ENCODE peak calls at places on chromosome 14, in five cellular contexts. C, F, X, N and M are unnamed samples. For H3K27me3, the result is how much of the 10 kb centered on the place peaks cover.

GRCh38 chr14:31977001-31977556 is 100.0 kb upstream of the ARHGAP5 start:
- DNase-seq in C (no peak), F (no peak), X (no peak), N (no peak), M (no peak)

GRCh38 chr14:56598519-56598918 is 18.9 kb downstream of the TMEM260 start:
- DNase-seq in C (no peak), F (no peak), X (no peak), N (no peak), M (no peak)

GRCh38 chr14:54451178-54451601 is 10.0 kb upstream of the CNIH1 start:
- DNase-seq in C (no peak), F (no peak), X (no peak), N (no peak), M (no peak)

GRCh38 chr14:29039171-29039570 is 272.6 kb downstream of the FOXG1 start:
- DNase-seq in C (no peak), F (peak), X (no peak), N (no peak), M (no peak)

GRCh38 chr14:68032154-68032553 is 212.6 kb downstream of the RAD51B start:
- DNase-seq in C (no peak), F (no peak), X (no peak), N (no peak), M (no peak)

GRCh38 chr14:59215353-59215752 is 26.9 kb downstream of the DAAM1 start:
- DNase-seq in C (peak), F (peak), X (peak), N (peak), M (no peak)

GRCh38 chr14:93073366-93073722 is 42.4 kb downstream of the ITPK1 start:
- DNase-seq in C (no peak), F (no peak), X (no peak), N (no peak), M (no peak)

GRCh38 chr14:94005324-94005723 is 8.2 kb downstream of the CCDC197 start:
- DNase-seq in C (no peak), F (no peak), X (no peak), N (no peak), M (no peak)

GRCh38 chr14:79947440-79947839 is 263.9 kb downstream of the DIO2 start:
- DNase-seq in C (no peak), F (no peak), X (no peak), N (no peak), M (no peak)

GRCh38 chr14:105313381-105314286 is 914 bp upstream of the PACS2 start:
- DNase-seq in C (peak), F (no peak), X (peak), N (peak), M (no peak)

GRCh38 chr14:50001999-50002925 is 109.4 kb downstream of the ARF6 start:
- DNase-seq in C (no peak), F (no peak), X (no peak), N (peak), M (no peak)

GRCh38 chr14:95256011-95256775 is 63.5 kb downstream of the CLMN start:
- DNase-seq in C (no peak), F (no peak), X (no peak), N (no peak), M (no peak)

GRCh38 chr14:76968621-76969063 is 59.9 kb downstream of the IRF2BPL start:
- DNase-seq in C (no peak), F (no peak), X (no peak), N (peak), M (no peak)

GRCh38 chr14:69797573-69798338 is 715 bp upstream of the SLC10A1 start:
- DNase-seq in C (no peak), F (no peak), X (no peak), N (peak), M (no peak)

GRCh38 chr14:87161502-87161901 is 831.5 kb downstream of the GALC start:
- DNase-seq in C (no peak), F (no peak), X (no peak), N (no peak), M (no peak)

GRCh38 chr14:105843444-105844046 is 317.2 kb downstream of the TMEM121 start:
- DNase-seq in C (peak), F (no peak), X (no peak), N (no peak), M (no peak)

GRCh38 chr14:65168840-65169239 is 66.5 kb upstream of the MAX start:
- DNase-seq in C (no peak), F (no peak), X (no peak), N (no peak), M (no peak)
- H3K27ac ChIP-seq in C (peak), F (no peak), X (no peak), N (peak), M (no peak)

GRCh38 chr14:100616854-100617714 is 29.9 kb upstream of the BEGAIN start:
- DNase-seq in C (no peak), F (no peak), X (no peak), N (no peak), M (no peak)

GRCh38 chr14:100611811-100612480 is 24.7 kb upstream of the BEGAIN start:
- DNase-seq in C (peak), F (no peak), X (no peak), N (no peak), M (no peak)

GRCh38 chr14:100615736-100616695 is 28.8 kb upstream of the BEGAIN start:
- DNase-seq in C (peak), F (no peak), X (no peak), N (no peak), M (no peak)

GRCh38 chr14:100612879-100613455 is 25.8 kb upstream of the BEGAIN start:
- DNase-seq in C (no peak), F (no peak), X (no peak), N (no peak), M (no peak)

GRCh38 chr14:100614803-100615202 is 27.6 kb upstream of the BEGAIN start:
- DNase-seq in C (no peak), F (no peak), X (no peak), N (no peak), M (no peak)
- H3K27me3 ChIP-seq in C (under half), F (under half), X (under half), N (under half), M (under half)

GRCh38 chr14:91142214-91142668 is 28.4 kb downstream of the DGLUCY start:
- DNase-seq in C (no peak), F (no peak), X (no peak), N (no peak), M (no peak)

GRCh38 chr14:91138511-91139359 is 24.9 kb downstream of the DGLUCY start:
- DNase-seq in C (no peak), F (no peak), X (no peak), N (no peak), M (peak)

GRCh38 chr14:91143862-91144261 is 30.0 kb downstream of the DGLUCY start:
- DNase-seq in C (no peak), F (no peak), X (no peak), N (peak), M (no peak)

GRCh38 chr14:91139776-91140175 is 25.9 kb downstream of the DGLUCY start:
- DNase-seq in C (no peak), F (no peak), X (no peak), N (no peak), M (no peak)

DNA sequence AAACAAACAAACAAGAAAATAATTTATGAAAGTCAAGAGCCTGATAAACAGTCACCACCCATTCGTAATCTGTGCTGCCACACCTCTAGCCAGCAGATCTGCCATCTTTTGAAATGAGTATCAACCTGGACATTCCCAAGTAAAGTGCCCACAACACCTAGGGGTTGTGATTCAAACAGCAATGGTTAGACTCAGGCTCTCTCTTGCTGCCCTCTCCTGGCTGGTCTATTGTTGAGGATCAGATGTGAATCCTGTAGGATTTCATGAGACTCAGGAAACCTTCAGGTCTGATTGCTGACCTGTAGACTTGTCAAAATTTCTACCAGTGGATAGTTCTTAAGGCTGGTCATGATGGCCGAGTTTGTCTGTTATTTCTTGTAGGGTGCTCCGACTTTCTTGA is 26.8 kb downstream of the DGLUCY start:
- DNase-seq in C (no peak), F (peak), X (no peak), N (peak), M (peak)
- TF ChIP-seq CTCF in C (peak), F (peak), X (peak), N (peak), M (peak)

DNA sequence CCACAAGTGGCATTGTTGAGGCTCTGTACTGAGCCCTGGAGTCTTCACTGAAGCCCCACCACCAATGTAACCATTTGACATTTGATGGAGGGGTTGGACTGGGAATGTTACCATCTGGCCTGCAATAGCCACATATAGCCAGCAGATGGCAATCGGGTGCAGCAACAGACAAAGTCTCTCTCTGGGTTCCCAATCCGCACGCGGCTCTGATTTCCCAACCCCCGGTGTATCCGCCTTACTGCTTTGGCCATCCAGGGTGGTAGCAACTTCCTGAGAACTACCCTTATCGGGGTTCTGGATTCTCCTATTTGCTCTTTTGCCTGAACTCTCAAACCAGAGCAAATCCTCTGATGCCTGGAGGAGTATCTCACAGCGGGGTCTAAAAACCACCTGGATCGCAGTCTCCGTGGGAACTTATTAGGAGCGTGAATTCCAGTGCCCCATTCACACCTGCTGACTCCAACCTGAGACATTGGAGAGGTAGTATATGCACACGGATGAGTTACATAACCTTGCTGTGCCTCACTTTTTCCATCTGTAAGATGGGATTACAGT is 14.2 kb downstream of the VRTN start:
- DNase-seq in C (peak), F (peak), X (peak), N (peak), M (peak)
- H3K27ac ChIP-seq in C (no peak), F (no peak), X (no peak), N (no peak), M (no peak)

GRCh38 chr14:62118461-62118860 is 356.2 kb downstream of the SNAPC1 start:
- DNase-seq in C (no peak), F (no peak), X (no peak), N (no peak), M (no peak)

GRCh38 chr14:62118871-62119270 is 356.7 kb downstream of the SNAPC1 start:
- DNase-seq in C (no peak), F (no peak), X (no peak), N (no peak), M (no peak)

GRCh38 chr14:62125793-62126192 is 363.6 kb downstream of the SNAPC1 start:
- DNase-seq in C (no peak), F (no peak), X (no peak), N (no peak), M (no peak)

GRCh38 chr14:62126885-62127478 is 364.8 kb downstream of the SNAPC1 start:
- DNase-seq in C (no peak), F (peak), X (peak), N (no peak), M (peak)

GRCh38 chr14:62123959-62124358 is 361.7 kb downstream of the SNAPC1 start:
- DNase-seq in C (no peak), F (no peak), X (no peak), N (no peak), M (no peak)
- H3K27me3 ChIP-seq in C (under half), F (under half), X (under half), N (half or more), M (under half)

DNA sequence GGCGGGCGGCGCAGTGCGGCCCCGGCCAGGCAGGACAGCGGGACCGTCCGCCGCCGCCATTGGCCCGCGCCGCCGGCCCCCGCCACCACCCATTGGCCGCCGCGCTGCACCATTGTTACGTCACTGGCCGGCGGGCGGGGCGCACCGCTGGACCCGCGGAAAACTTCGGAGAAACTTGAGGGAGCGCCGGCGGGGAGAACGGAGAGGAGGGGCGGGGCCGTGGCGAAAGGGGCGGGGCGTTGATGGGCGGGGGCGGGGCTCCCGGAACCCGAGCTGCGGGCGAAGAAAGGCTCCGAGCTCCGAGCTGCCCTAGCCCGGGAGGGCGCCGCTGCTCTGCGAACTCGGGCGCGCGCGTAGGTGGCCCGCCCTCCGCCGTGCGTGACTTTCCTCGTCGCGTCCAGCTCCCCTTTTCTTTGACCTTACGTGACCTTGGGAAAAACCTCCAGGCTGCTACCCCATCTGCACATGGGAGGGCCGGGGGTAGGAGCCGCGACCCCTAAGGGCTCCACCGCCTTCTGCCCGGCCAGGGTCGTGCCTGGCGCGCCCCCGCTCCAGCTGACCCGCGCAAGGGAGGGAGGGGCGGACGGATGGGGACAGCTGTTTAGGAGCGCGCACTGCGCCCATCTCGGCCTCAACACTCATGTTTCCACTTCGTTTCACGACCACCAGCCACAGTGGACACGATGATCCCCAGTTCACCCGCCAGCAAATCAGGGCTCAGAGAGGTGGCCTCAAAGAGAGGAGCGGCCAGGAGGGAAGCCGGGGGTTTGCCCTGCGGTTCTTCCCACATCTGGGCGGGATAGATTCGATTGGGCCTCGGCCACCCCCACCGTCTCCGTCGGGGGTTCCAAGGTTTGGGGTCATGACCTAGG is at the start of gene ANKRD9:
- DNase-seq in C (peak), F (peak), X (peak), N (peak), M (peak)
- TF ChIP-seq CTCF in C (no peak), F (no peak), X (peak), N (no peak), M (no peak)